ENCODE peak calls at places on chromosomes 13 and 19, in five cellular contexts. D is AG09309; T is stimulated activated CD4-positive, alpha-beta T cell treated with anti-CD3 and anti-CD28 coated beads, TNF-alpha, amount 100 ng/mL, for 4 hours; N is mucosa of gallbladder; A is EL. Q is an unnamed sample.

GRCh38 chr19:51777570-51778460 is 16.8 kb downstream of the FPR2 start:
- DNase-seq in N (peak), A (peak), D (peak), T (peak), Q (peak)

GRCh38 chr19:22530042-22530441 is 104.1 kb upstream of the ZNF492 start:
- DNase-seq in N (no peak), D (no peak), A (no peak), T (no peak), Q (no peak)

GRCh38 chr19:6055013-6055795 is 55.1 kb downstream of the RFX2 start:
- DNase-seq in A (no peak), D (no peak), T (no peak), N (no peak), Q (peak)

GRCh38 chr13:106314417-106314816 is 221.0 kb downstream of the EFNB2 start:
- DNase-seq in D (no peak), A (no peak), T (no peak), N (no peak), Q (no peak)

GRCh38 chr19:18060472-18060871 is 26.3 kb downstream of the IL12RB1 start:
- DNase-seq in N (no peak), A (no peak), D (no peak), T (no peak), Q (peak)

GRCh38 chr19:10858204-10858828 is 10.1 kb downstream of the C19orf38 start:
- DNase-seq in A (peak), D (no peak), T (no peak), N (no peak), Q (no peak)

GRCh38 chr13:38819053-38819452 is 132.2 kb downstream of the FREM2 start:
- DNase-seq in N (no peak), T (no peak), D (no peak), A (no peak), Q (no peak)

GRCh38 chr19:17125728-17126677 is 50.4 kb downstream of the MYO9B start:
- DNase-seq in A (no peak), N (peak), T (peak), D (no peak), Q (peak)

GRCh38 chr13:73480784-73481183 is 422.0 kb downstream of the KLF5 start:
- DNase-seq in A (no peak), D (no peak), T (no peak), N (no peak), Q (no peak)

GRCh38 chr13:79671420-79671819 is 190.5 kb downstream of the NDFIP2 start:
- DNase-seq in T (no peak), D (no peak), A (no peak), N (no peak), Q (no peak)

GRCh38 chr13:98216135-98216565 is 39.1 kb upstream of the RNF113B start:
- DNase-seq in D (no peak), N (no peak), T (no peak), A (peak), Q (peak)

GRCh38 chr19:9406798-9407352 is 28.5 kb downstream of the ZNF266 start:
- DNase-seq in A (peak), N (peak), D (peak), T (peak), Q (peak)

GRCh38 chr19:6608950-6609349 is 18.0 kb upstream of the CD70 start:
- DNase-seq in D (no peak), A (no peak), N (no peak), T (no peak), Q (no peak)

GRCh38 chr13:89457977-89458376 is 1786.8 kb downstream of the SLITRK5 start:
- DNase-seq in T (no peak), N (no peak), A (no peak), D (no peak), Q (no peak)

GRCh38 chr19:4889034-4889825 is 13.5 kb downstream of the ARRDC5 start:
- DNase-seq in A (peak), D (no peak), T (no peak), N (no peak), Q (no peak)

GRCh38 chr13:65882810-65883209 is 1347.3 kb downstream of the PCDH9 start:
- DNase-seq in D (no peak), A (no peak), N (no peak), T (no peak), Q (no peak)

GRCh38 chr19:11860721-11861120 is 12.2 kb downstream of the ZNF439 start:
- DNase-seq in T (no peak), D (no peak), N (no peak), A (no peak), Q (no peak)

GRCh38 chr13:95677564-95678386 is 836 bp downstream of the DNAJC3 start:
- DNase-seq in A (peak), T (no peak), N (no peak), D (no peak), Q (no peak)

GRCh38 chr19:18440936-18441803 is 3.2 kb upstream of the ISYNA1 start:
- DNase-seq in A (no peak), D (no peak), T (no peak), N (no peak), Q (peak)

GRCh38 chr19:30111456-30111855 is 169.4 kb downstream of the URI1 start:
- DNase-seq in N (no peak), A (no peak), T (no peak), D (no peak), Q (no peak)

GRCh38 chr13:65497265-65497664 is 1732.9 kb downstream of the PCDH9 start:
- DNase-seq in D (no peak), T (no peak), N (no peak), A (peak), Q (no peak)

GRCh38 chr13:69331245-69331644 is 776.4 kb upstream of the ATXN8OS start:
- DNase-seq in N (no peak), A (no peak), D (no peak), T (no peak), Q (no peak)

GRCh38 chr19:1206063-1206732 is 620 bp downstream of the STK11 start:
- DNase-seq in D (no peak), N (no peak), T (no peak), A (no peak), Q (no peak)

GRCh38 chr13:48491423-48492122 is 41.3 kb downstream of the RCBTB2 start:
- DNase-seq in N (no peak), A (peak), T (no peak), D (no peak), Q (no peak)

GRCh38 chr19:3984908-3985642 is at the start of gene EEF2:
- DNase-seq in N (peak), T (peak), D (peak), A (peak), Q (peak)

GRCh38 chr19:41876847-41877489 is at the start of gene CD79A:
- DNase-seq in N (no peak), A (no peak), D (no peak), T (no peak), Q (no peak)

GRCh38 chr13:94129490-94129894 is 350.0 kb downstream of the DCT start:
- DNase-seq in D (no peak), T (no peak), N (no peak), A (no peak), Q (no peak)